ENCODE peak calls at places on chromosomes 11 and 22, in five cellular contexts. V, K, W, N and Q are unnamed samples.

GRCh38 chr22:47082505-47082904 is 320.1 kb downstream of the TBC1D22A start:
- DNase-seq in V (no peak), K (no peak), W (no peak), N (no peak), Q (no peak)

GRCh38 chr11:130102457-130103249 is 33.0 kb downstream of the APLP2 start:
- DNase-seq in V (no peak), W (no peak), K (no peak), N (no peak), Q (no peak)

GRCh38 chr11:64990222-64990918 is 6.4 kb downstream of the BATF2 start:
- DNase-seq in N (no peak), W (peak), K (no peak), V (peak), Q (peak)

GRCh38 chr22:18906896-18907295 is 776 bp downstream of the DGCR6 start:
- DNase-seq in W (no peak), V (no peak), K (no peak), N (no peak), Q (no peak)

GRCh38 chr22:49621601-49622210 is 206.0 kb downstream of the BRD1 start:
- DNase-seq in N (no peak), K (no peak), V (no peak), W (no peak), Q (no peak)

GRCh38 chr11:110207089-110207488 is 89.3 kb downstream of the RDX start:
- DNase-seq in N (no peak), K (no peak), W (no peak), V (no peak), Q (no peak)

GRCh38 chr11:61892085-61892370 is 683 bp upstream of the FADS3 start:
- DNase-seq in V (no peak), N (no peak), W (no peak), K (no peak), Q (no peak)

GRCh38 chr11:1669546-1670218 is 27.3 kb upstream of the KRTAP5-6 start:
- DNase-seq in K (no peak), N (no peak), W (no peak), V (no peak), Q (no peak)

GRCh38 chr11:2940930-2941821 is 12.0 kb upstream of the PHLDA2 start:
- DNase-seq in W (no peak), K (peak), N (no peak), V (no peak), Q (no peak)

GRCh38 chr11:13229136-13229535 is 48.5 kb upstream of the BMAL1 start:
- DNase-seq in K (no peak), W (no peak), N (no peak), V (no peak), Q (no peak)

GRCh38 chr11:86798988-86799387 is 1.4 kb upstream of the PRSS23 start:
- DNase-seq in W (no peak), K (peak), N (no peak), V (peak), Q (no peak)

GRCh38 chr22:25869771-25870170 is 127.8 kb downstream of the MYO18B start:
- DNase-seq in W (no peak), K (no peak), V (no peak), N (no peak), Q (peak)

GRCh38 chr11:725624-726202 is 19.7 kb downstream of the EPS8L2 start:
- DNase-seq in N (no peak), W (no peak), K (no peak), V (no peak), Q (no peak)

GRCh38 chr11:11748706-11749365 is 92.9 kb upstream of the USP47 start:
- DNase-seq in K (no peak), N (no peak), V (no peak), W (no peak), Q (no peak)

GRCh38 chr11:10938650-10939387 is 81.0 kb upstream of the ZBED5 start:
- DNase-seq in V (no peak), K (no peak), W (no peak), N (no peak), Q (no peak)

GRCh38 chr11:1847006-1847735 is 5.7 kb upstream of the LSP1 start:
- DNase-seq in W (no peak), N (no peak), V (no peak), K (no peak), Q (no peak)

GRCh38 chr22:21803859-21804258 is 63.6 kb downstream of the MAPK1 start:
- DNase-seq in V (no peak), W (no peak), N (no peak), K (no peak), Q (no peak)

GRCh38 chr22:44520695-44521094 is 22.7 kb upstream of the RTL6 start:
- DNase-seq in K (no peak), N (no peak), V (no peak), W (no peak), Q (no peak)

GRCh38 chr22:27959335-27960090 is 40.5 kb upstream of the PITPNB start:
- DNase-seq in N (no peak), W (no peak), V (peak), K (no peak), Q (no peak)

GRCh38 chr11:47007579-47007978 is 71.0 kb downstream of the CSTPP1 start:
- DNase-seq in W (no peak), N (no peak), V (no peak), K (no peak), Q (no peak)

GRCh38 chr22:29855611-29856181 is 17.6 kb upstream of the ASCC2 start:
- DNase-seq in V (no peak), K (no peak), N (no peak), W (no peak), Q (peak)

GRCh38 chr11:65919151-65920034 is at the start of gene DRAP1:
- DNase-seq in N (peak), W (peak), K (peak), V (peak), Q (peak)

GRCh38 chr11:104073950-104074349 is 37.5 kb downstream of the DDI1 start:
- DNase-seq in K (peak), W (peak), V (no peak), N (no peak), Q (peak)

GRCh38 chr11:2300290-2300935 is 1.3 kb downstream of the C11orf21 start:
- DNase-seq in V (no peak), N (no peak), W (no peak), K (no peak), Q (peak)

GRCh38 chr22:27750866-27751265 is 50.7 kb downstream of the MN1 start:
- DNase-seq in W (no peak), N (no peak), K (no peak), V (no peak), Q (no peak)

GRCh38 chr22:31340360-31340759 is 5.8 kb downstream of the PATZ1 start:
- DNase-seq in V (no peak), N (peak), K (no peak), W (no peak), Q (no peak)

GRCh38 chr11:80330302-80330701 is 889.5 kb upstream of the TENM4 start:
- DNase-seq in W (no peak), V (peak), N (no peak), K (no peak), Q (no peak)

GRCh38 chr11:77440678-77441077 is 33.2 kb downstream of the PAK1 start:
- DNase-seq in V (no peak), W (no peak), K (no peak), N (no peak), Q (no peak)

GRCh38 chr22:44316393-44317162 is 3.8 kb upstream of the SHISAL1 start:
- DNase-seq in V (no peak), W (no peak), N (no peak), K (no peak), Q (no peak)

GRCh38 chr11:96199563-96200025 is 143.4 kb downstream of the MAML2 start:
- DNase-seq in K (no peak), V (peak), W (no peak), N (no peak), Q (no peak)

GRCh38 chr11:11148104-11148509 is 204.9 kb downstream of the CSNK2A3 start:
- DNase-seq in W (peak), N (no peak), V (no peak), K (peak), Q (peak)

GRCh38 chr11:68312117-68312779 is at the start of gene LRP5:
- DNase-seq in K (no peak), V (no peak), W (peak), N (no peak), Q (peak)

GRCh38 chr11:117950999-117951961 is 22.1 kb upstream of the TMPRSS13 start:
- DNase-seq in V (no peak), N (no peak), W (no peak), K (no peak), Q (peak)

GRCh38 chr11:24844406-24844805 is 347.6 kb downstream of the LUZP2 start:
- DNase-seq in N (no peak), W (no peak), V (no peak), K (no peak), Q (no peak)

GRCh38 chr11:78742430-78742829 is 167.8 kb upstream of the NARS2 start:
- DNase-seq in W (no peak), V (no peak), N (no peak), K (no peak), Q (no peak)

GRCh38 chr11:17013548-17014320 is 480 bp downstream of the PLEKHA7 start:
- DNase-seq in V (no peak), K (no peak), W (no peak), N (peak), Q (no peak)

GRCh38 chr11:73189315-73189714 is 28.8 kb upstream of the P2RY2 start:
- DNase-seq in N (no peak), W (no peak), K (no peak), V (no peak), Q (peak)

GRCh38 chr11:20131744-20132666 is 28.3 kb downstream of the DBX1 start:
- DNase-seq in V (peak), N (peak), K (peak), W (peak), Q (peak)

GRCh38 chr22:20009582-20010306 is 6.9 kb downstream of the ARVCF start:
- DNase-seq in N (no peak), W (peak), V (no peak), K (no peak), Q (no peak)

GRCh38 chr11:60762851-60763691 is 6.4 kb downstream of the MS4A15 start:
- DNase-seq in V (no peak), K (peak), N (peak), W (peak), Q (peak)

GRCh38 chr11:60764879-60765278 is 8.2 kb downstream of the MS4A15 start:
- DNase-seq in W (no peak), K (no peak), V (no peak), N (no peak), Q (no peak)

GRCh38 chr11:60763692-60764369 is 7.2 kb downstream of the MS4A15 start:
- DNase-seq in N (no peak), K (no peak), V (no peak), W (no peak), Q (no peak)

GRCh38 chr11:60765355-60765754 is 8.7 kb downstream of the MS4A15 start:
- DNase-seq in N (no peak), V (no peak), K (no peak), W (no peak), Q (peak)

DNA sequence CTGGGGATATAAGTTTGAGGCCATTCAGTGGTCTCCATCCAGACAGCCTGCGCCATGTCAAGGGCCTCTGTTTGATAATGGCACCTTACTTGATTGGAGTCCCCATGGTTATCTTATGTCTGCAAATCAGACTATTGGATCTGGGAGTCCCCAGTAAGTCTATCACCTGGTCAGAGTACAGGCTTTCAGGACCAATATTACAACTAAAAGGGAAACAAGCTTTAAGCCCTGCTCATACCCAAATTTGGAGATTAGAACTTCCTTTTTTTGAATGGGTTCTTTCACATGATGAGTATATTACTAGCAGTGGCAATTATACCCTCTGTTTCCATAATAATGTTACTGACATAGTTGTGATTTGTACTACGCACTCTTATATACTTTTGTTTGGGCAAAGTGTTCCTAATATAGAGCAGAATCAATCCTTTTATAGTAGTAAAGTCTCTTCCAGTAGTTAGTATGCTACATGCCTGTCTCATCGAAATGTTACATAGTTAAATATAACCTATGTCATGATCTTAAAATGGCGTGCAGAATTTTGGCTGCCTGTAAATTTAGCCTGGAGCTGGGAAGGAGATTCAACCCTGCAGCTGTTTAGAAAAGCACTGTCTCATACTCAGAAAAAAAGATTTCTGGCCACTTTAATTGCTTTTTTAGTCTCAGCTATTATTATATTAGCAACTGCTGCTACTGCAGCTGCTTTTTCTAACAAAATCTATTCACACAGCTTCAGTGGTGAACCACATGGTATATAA is 4.9 kb downstream of the MS4A15 start:
- DNase-seq in V (no peak), W (no peak), K (no peak), N (no peak), Q (no peak)
- H3K4me3 ChIP-seq in V (no peak), W (no peak), K (no peak), N (no peak), Q (no peak)

GRCh38 chr11:108733479-108734116 is 68.7 kb downstream of the DDX10 start:
- DNase-seq in K (no peak), N (no peak), W (peak), V (peak), Q (peak)
- TF ChIP-seq MYC in K (no peak), N (no peak), W (no peak), V (no peak), Q (no peak)

DNA sequence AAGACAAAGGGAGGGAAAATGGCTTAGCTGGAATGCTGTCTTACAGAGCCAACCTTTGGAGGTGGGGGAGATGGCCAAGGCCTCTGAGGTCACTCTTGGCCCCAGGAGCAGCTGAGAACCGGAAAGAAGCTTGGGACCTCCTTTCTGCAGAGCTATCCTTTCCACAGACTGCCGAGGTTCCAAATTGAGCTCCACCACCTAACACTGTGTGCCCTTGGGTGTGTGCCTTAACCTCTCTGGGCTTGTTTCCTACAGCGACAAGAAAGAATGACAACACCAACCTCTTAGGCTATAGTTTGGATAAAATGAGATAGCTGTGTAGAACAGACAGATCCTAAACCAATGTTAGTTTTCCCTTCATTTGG is 23.2 kb downstream of the RTN4RL2 start:
- DNase-seq in W (no peak), N (no peak), K (no peak), V (no peak), Q (no peak)
- H3K4me3 ChIP-seq in W (no peak), N (no peak), K (peak), V (no peak), Q (peak)

GRCh38 chr11:70352601-70353000 is 45.7 kb upstream of the CTTN start:
- DNase-seq in W (no peak), N (no peak), K (no peak), V (no peak), Q (no peak)

GRCh38 chr11:70353900-70354568 is 44.3 kb upstream of the CTTN start:
- DNase-seq in N (no peak), V (no peak), W (no peak), K (no peak), Q (no peak)

GRCh38 chr11:70353329-70353728 is 45.0 kb upstream of the CTTN start:
- DNase-seq in V (no peak), N (no peak), K (no peak), W (no peak), Q (no peak)

GRCh38 chr11:70351646-70352045 is 46.7 kb upstream of the CTTN start:
- DNase-seq in K (no peak), W (no peak), V (no peak), N (no peak), Q (no peak)

GRCh38 chr11:70352074-70352473 is 46.3 kb upstream of the CTTN start:
- DNase-seq in W (peak), N (no peak), K (no peak), V (no peak), Q (no peak)
- TF ChIP-seq MYC in W (no peak), N (no peak), K (no peak), V (no peak), Q (no peak)

GRCh38 chr22:24420977-24421343 is 6.4 kb upstream of the ADORA2A start:
- DNase-seq in V (no peak), W (no peak), K (no peak), N (no peak), Q (no peak)
- H3K4me3 ChIP-seq in V (no peak), W (no peak), K (no peak), N (no peak), Q (no peak)

GRCh38 chr22:39664485-39665200 is 94.1 kb downstream of the CACNA1I start:
- DNase-seq in W (peak), V (no peak), K (no peak), N (no peak), Q (no peak)
- TF ChIP-seq MYC in W (no peak), V (no peak), K (no peak), N (no peak), Q (no peak)

GRCh38 chr22:35594686-35595085 is 22.4 kb downstream of the MB start:
- DNase-seq in W (no peak), K (no peak), V (no peak), N (no peak), Q (no peak)
- H3K4me3 ChIP-seq in W (no peak), K (no peak), V (no peak), N (no peak), Q (no peak)

GRCh38 chr22:37278261-37278660 is 4.0 kb upstream of the CYTH4 start:
- DNase-seq in W (no peak), K (no peak), V (no peak), N (no peak), Q (no peak)
- TF ChIP-seq MYC in W (no peak), K (no peak), V (no peak), N (no peak), Q (no peak)